ENCODE peak calls at places on chromosomes 1 and 21, in four cellular contexts. Q is neural progenitor cell, I is MM.1S, H is GM23248. G is an unnamed sample.

GRCh38 chr1:82818596-82818995 is 1017.9 kb downstream of the ADGRL2 start:
- DNase-seq in Q (no peak), I (no peak), H (no peak), G (no peak)

GRCh38 chr1:78334952-78335351 is 155.8 kb upstream of the PTGFR start:
- DNase-seq in Q (no peak), I (no peak), H (peak; percentile 72), G (no peak)

GRCh38 chr1:160952129-160952510 is 2.5 kb downstream of the ITLN2 start:
- DNase-seq in Q (no peak), I (peak; percentile 65), H (no peak), G (no peak)

GRCh38 chr1:110879758-110880606 is 7.0 kb downstream of the CD53 start:
- DNase-seq in Q (no peak), I (no peak), H (peak; percentile 16), G (peak; percentile 41)

GRCh38 chr1:55546553-55546952 is 331.4 kb upstream of the USP24 start:
- DNase-seq in Q (no peak), I (no peak), H (no peak), G (no peak)

GRCh38 chr1:39877231-39877778 is 6.0 kb downstream of the TRIT1 start:
- DNase-seq in Q (no peak), I (no peak), H (no peak), G (no peak)

GRCh38 chr1:197690074-197690473 is 85.2 kb downstream of the DENND1B start:
- DNase-seq in Q (no peak), I (no peak), H (no peak), G (no peak)

GRCh38 chr1:203090667-203091320 is 5.0 kb upstream of the MYOG start:
- DNase-seq in Q (no peak), I (no peak), H (no peak), G (no peak)

GRCh38 chr1:6033986-6034749 is 11.5 kb upstream of the KCNAB2 start:
- DNase-seq in Q (peak; percentile 76), I (no peak), H (peak; percentile 45), G (peak; percentile 65)

GRCh38 chr1:177306981-177307380 is 136.2 kb downstream of the BRINP2 start:
- DNase-seq in Q (no peak), I (no peak), H (peak; percentile 45), G (peak; percentile 44)

GRCh38 chr1:67882196-67882958 is 49.1 kb upstream of the GNG12 start:
- DNase-seq in Q (no peak), I (no peak), H (peak; percentile 10), G (no peak)

GRCh38 chr1:98102369-98103030 is 181.7 kb upstream of the DPYD start:
- DNase-seq in Q (no peak), I (no peak), H (peak; percentile 71), G (peak; percentile 44)

GRCh38 chr1:101079341-101079740 is 53.8 kb upstream of the DPH5 start:
- DNase-seq in Q (no peak), I (no peak), H (no peak), G (no peak)

GRCh38 chr1:210446479-210446878 is 117.8 kb downstream of the HHAT start:
- DNase-seq in Q (peak; percentile 66), I (no peak), H (no peak), G (peak; percentile 24)

GRCh38 chr1:248837045-248837793 is 805 bp upstream of the ZNF672 start:
- DNase-seq in Q (peak; percentile 22), I (no peak), H (no peak), G (no peak)

GRCh38 chr1:119080586-119080985 is 59.9 kb downstream of the WARS2 start:
- DNase-seq in Q (peak; percentile 32), I (no peak), H (peak; percentile 92), G (peak; percentile 85)
- H3K9ac ChIP-seq in Q (no peak overlapping the region), I (no peak overlapping the region), H (peak overlapping the region; percentile 22), G (no peak overlapping the region)

DNA sequence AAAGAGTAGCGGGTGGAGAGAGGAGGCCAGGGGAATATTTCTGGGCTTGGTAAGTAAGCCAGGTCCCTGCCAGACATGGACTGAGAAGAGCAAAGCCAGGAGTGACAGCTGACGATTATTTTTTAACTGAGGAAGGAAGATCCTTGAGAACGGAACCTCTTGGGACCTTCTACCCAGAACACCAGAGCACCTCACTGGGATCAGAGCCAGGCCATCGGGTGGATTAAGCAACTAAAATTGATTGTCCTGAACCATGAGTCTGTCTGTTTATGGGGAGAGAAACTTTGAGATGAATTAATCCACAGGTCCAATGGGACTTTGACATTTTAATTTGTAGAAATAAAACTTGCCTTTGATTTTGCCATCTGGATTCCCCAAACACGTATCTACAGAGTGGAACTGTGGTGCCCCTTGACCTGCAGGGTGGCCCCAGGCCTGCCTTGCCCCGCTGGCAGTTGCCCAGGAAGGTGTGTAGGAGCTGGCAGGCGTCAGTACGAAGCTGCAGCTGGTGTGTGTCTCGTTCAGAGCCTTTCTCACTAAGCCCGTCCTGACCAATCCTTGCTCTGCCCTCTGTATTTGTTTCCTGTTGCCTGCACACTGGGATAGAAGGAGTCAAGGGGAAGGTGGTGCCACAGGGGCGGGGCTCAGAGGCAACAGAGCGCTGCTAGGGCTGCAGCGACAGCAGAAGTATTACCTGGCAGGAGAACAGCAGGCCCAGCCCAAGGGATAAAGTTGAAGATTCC is 5.0 kb upstream of the VSIG8 start:
- DNase-seq in Q (no peak), I (no peak), H (peak; percentile 22), G (no peak)
- TF ChIP-seq EZH2phosphoT487 in Q (no peak), I (no peak), H (no peak), G (no peak)

DNA sequence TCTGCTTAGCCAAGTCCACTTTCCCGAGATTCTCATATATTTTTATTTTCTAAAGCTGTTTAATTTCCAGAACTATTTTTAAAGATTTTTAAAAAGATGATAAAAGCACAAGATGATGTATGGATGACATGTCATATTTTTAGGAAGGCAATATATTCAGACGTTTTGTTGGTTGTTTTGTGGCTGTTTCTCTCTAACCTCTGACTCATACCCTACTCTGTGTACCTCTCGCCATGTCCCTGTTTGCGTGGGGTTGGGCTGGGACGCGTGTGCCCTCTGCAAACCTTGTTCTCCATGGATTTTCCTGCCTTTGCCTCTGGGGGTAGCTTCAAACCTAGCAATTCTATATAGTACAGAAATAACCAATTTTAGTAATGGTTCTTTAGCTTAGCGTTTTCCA is 132.0 kb downstream of the GALNT2 start:
- DNase-seq in Q (no peak), I (no peak), H (no peak), G (no peak)
- H3K36me3 ChIP-seq in Q (no peaks in the 10 kb centered on the region), I (no peaks in the 10 kb centered on the region), H (no peaks in the 10 kb centered on the region), G (peaks cover 11% of the 10 kb centered on the region)

DNA sequence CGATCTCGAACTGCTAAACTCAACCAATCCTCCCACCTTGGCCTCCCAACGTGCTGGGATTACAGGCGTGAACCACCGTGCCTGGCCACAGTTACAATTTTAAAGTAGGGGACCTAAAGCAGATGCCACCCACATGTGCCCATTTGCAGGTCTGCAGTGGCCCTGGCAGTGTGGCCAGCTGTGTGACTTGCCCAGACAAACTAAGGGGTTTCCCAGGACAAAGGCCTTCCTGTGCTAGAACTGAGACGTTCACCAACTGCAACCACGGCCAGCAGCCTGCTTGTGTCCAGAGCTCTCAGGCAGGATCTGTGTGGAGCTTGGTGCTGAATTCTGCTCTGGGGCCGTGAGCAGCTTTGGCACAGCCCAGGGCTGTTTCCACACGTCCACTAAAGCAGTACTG is 10.6 kb upstream of the PTTG1IP start:
- DNase-seq in Q (no peak), I (no peak), H (no peak), G (no peak)
- H3K9ac ChIP-seq in Q (no peak overlapping the region), I (no peak overlapping the region), H (no peak overlapping the region), G (no peak overlapping the region)

GRCh38 chr1:7293702-7294630 is 477.1 kb upstream of the VAMP3 start:
- DNase-seq in Q (no peak), I (no peak), H (no peak), G (no peak)

GRCh38 chr1:7296968-7297367 is 474.1 kb upstream of the VAMP3 start:
- DNase-seq in Q (no peak), I (no peak), H (no peak), G (no peak)

GRCh38 chr1:7294636-7295035 is 476.5 kb upstream of the VAMP3 start:
- DNase-seq in Q (no peak), I (no peak), H (no peak), G (no peak)

GRCh38 chr1:7298145-7298544 is 473.0 kb upstream of the VAMP3 start:
- DNase-seq in Q (no peak), I (no peak), H (no peak), G (no peak)

DNA sequence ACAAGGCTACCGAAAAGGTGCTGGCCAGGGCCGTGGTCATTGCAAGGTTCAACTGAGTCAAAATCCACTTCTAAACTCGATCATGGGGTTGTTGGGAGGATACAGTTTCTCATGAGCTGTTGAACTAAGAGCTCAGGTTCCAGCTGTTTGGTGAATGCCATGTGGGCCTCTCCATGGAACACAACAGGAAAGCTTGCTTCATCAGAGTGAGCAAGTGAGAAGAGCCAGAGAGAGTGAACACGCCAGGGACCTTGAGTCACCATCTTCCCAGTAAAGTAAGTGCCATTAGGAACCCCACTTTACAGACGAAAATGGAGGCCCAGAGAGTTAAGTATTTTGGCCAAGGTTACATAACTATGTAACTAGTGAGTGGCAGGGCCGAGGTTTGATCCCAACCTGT is 475.1 kb upstream of the VAMP3 start:
- DNase-seq in Q (no peak), I (no peak), H (peak; percentile 45), G (no peak)
- TF ChIP-seq EZH2phosphoT487 in Q (no peak), I (no peak), H (no peak), G (no peak)

GRCh38 chr1:240827786-240828185 is 215.8 kb upstream of the GREM2 start:
- DNase-seq in Q (no peak), I (no peak), H (peak; percentile 42), G (no peak)

GRCh38 chr1:240821925-240822324 is 210.0 kb upstream of the GREM2 start:
- DNase-seq in Q (no peak), I (no peak), H (no peak), G (no peak)

GRCh38 chr1:240820816-240821215 is 208.9 kb upstream of the GREM2 start:
- DNase-seq in Q (no peak), I (no peak), H (no peak), G (no peak)

GRCh38 chr1:240823357-240823756 is 211.4 kb upstream of the GREM2 start:
- DNase-seq in Q (no peak), I (no peak), H (no peak), G (no peak)

DNA sequence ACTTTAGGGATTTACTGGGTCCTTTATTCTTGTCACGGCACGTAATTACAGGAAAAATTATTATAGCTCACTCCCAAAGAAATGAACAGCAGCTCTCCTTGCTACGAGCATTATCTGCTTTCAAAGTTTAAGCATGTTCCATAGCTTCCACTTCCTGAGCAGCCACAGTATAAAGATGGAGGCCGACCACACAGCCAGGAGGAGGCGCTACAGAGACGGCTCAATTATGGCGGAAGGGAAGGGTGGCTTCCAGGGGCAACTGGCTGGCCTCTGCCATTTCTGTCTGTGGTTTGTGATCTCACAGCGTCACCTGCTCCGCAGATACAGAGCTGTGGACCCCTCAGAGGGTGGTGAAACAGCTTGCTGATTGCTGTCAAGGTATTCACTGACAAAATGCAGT is 212.3 kb upstream of the GREM2 start:
- DNase-seq in Q (no peak), I (no peak), H (no peak), G (no peak)
- H3K36me3 ChIP-seq in Q (no peaks in the 10 kb centered on the region), I (no peaks in the 10 kb centered on the region), H (no peaks in the 10 kb centered on the region), G (no peaks in the 10 kb centered on the region)

G was measured in PC-3.